ENCODE peak calls at places on chromosomes 1 and 21, in ten cellular contexts. L is GM23338, P is psoas muscle, N is gastrocnemius medialis, Y is omental fat pad, Q is progenitor cell of endocrine pancreas, T is BJ, B is HCT116, X is tibial nerve, V is hepatocyte. K is an unnamed sample.

GRCh38 chr1:236172041-236172579 is 29.8 kb downstream of the GPR137B start:
- DNase-seq in Y (no peak), P (no peak), N (no peak), X (no peak), T (no peak), L (no peak), Q (no peak), B (no peak), V (no peak), K (no peak)

GRCh38 chr1:119674110-119674509 is 26.0 kb upstream of the ZNF697 start:
- DNase-seq in V (no peak), P (no peak), N (no peak), L (peak; percentile 34), Y (no peak), T (no peak), X (no peak), Q (no peak), B (no peak), K (no peak)

GRCh38 chr1:155507960-155508359 is 54.6 kb downstream of the ASH1L start:
- DNase-seq in N (no peak), Q (no peak), Y (no peak), L (no peak), T (no peak), X (no peak), V (no peak), B (no peak), P (no peak), K (no peak)

GRCh38 chr1:175877939-175878730 is 134.7 kb upstream of the TNR start:
- DNase-seq in Y (no peak), P (no peak), L (no peak), B (no peak), N (no peak), V (peak; percentile 23), T (no peak), Q (no peak), X (no peak), K (no peak)

GRCh38 chr1:53992085-53992874 is 25.7 kb downstream of the LDLRAD1 start:
- DNase-seq in N (no peak), P (no peak), T (no peak), V (peak; percentile 60), B (no peak), Y (no peak), X (no peak), L (peak; percentile 43), Q (no peak), K (no peak)

GRCh38 chr1:109667452-109668122 is at the start of gene GSTM2:
- DNase-seq in X (peak; percentile 88), T (peak; percentile 42), N (peak; percentile 90), L (peak; percentile 96), B (no peak), P (peak; percentile 96), V (peak; percentile 94), Q (peak; percentile 80), Y (peak; percentile 83), K (peak; percentile 83)

GRCh38 chr1:15328785-15329480 is 80.8 kb upstream of the EFHD2 start:
- DNase-seq in P (peak; percentile 68), V (peak; percentile 45), Y (no peak), Q (no peak), T (no peak), N (peak; percentile 49), L (no peak), X (peak; percentile 48), B (no peak), K (no peak)

GRCh38 chr21:46363698-46364097 is 39.7 kb downstream of the PCNT start:
- DNase-seq in Y (no peak), Q (no peak), P (peak; percentile 51), B (no peak), L (no peak), N (no peak), X (no peak), T (no peak), V (no peak), K (no peak)

GRCh38 chr21:34320006-34320405 is 43.8 kb upstream of the KCNE2 start:
- DNase-seq in L (no peak), X (no peak), Y (no peak), P (no peak), N (no peak), B (no peak), Q (no peak), V (no peak), T (no peak), K (no peak)

DNA sequence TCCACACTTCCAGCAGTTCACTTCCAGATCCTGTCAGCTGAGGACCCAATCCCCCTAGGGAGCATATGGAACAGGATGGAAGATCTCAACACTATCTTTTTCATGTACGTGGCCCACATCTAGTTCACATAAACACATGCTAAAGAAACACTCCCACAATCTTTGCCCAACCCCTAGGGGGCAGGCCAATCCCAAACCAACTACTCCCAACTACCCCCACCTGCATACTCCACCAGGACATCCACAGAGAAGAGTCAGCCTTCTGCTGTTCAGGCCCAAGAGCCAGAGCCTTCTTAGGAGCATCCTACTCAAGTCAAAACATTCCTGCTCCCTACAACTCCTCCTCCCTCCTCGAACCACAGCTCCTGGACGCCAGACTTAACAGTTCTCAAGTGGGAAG is 5.6 kb upstream of the SLC5A9 start:
- DNase-seq in V (no peak), N (no peak), L (no peak), T (no peak), B (no peak), Y (no peak), X (no peak), P (peak; percentile 12), Q (no peak), K (no peak)
- TF ChIP-seq CTCF in V (no peak), N (no peak), L (peak; percentile 48), T (no peak), B (peak; percentile 43), Y (no peak), X (no peak), P (no peak), Q (no peak), K (peak; percentile 25)

GRCh38 chr1:67346982-67347381 is 39.3 kb downstream of the IL12RB2 start:
- DNase-seq in L (no peak), V (no peak), Q (no peak), T (no peak), Y (no peak), B (no peak), N (no peak), P (no peak), X (no peak), K (no peak)

GRCh38 chr1:67347688-67348472 is 40.2 kb downstream of the IL12RB2 start:
- DNase-seq in T (peak; percentile 61), B (peak; percentile 54), Y (no peak), X (peak; percentile 52), Q (peak; percentile 12), P (no peak), V (peak; percentile 70), L (peak; percentile 86), N (peak; percentile 67), K (peak; percentile 42)

GRCh38 chr1:67350783-67351182 is 43.1 kb downstream of the IL12RB2 start:
- DNase-seq in Q (no peak), X (no peak), B (no peak), L (no peak), V (no peak), T (no peak), P (no peak), Y (no peak), N (no peak), K (no peak)

GRCh38 chr1:67348586-67349252 is 41.0 kb downstream of the IL12RB2 start:
- DNase-seq in Q (no peak), X (no peak), Y (no peak), T (no peak), B (no peak), V (no peak), P (no peak), L (no peak), N (no peak), K (no peak)
- TF ChIP-seq CTCF in Q (no peak), X (no peak), Y (no peak), T (no peak), B (no peak), V (no peak), P (no peak), L (no peak), N (no peak), K (no peak)

GRCh38 chr21:42835611-42836401 is 43.5 kb downstream of the WDR4 start:
- DNase-seq in L (no peak), P (no peak), B (no peak), Y (no peak), V (no peak), N (no peak), T (no peak), Q (no peak), X (no peak), K (no peak)

GRCh38 chr21:42834730-42835191 is 44.6 kb downstream of the WDR4 start:
- DNase-seq in P (no peak), Y (no peak), N (no peak), X (no peak), Q (no peak), L (no peak), V (no peak), B (no peak), T (no peak), K (no peak)

GRCh38 chr21:42835211-42835610 is 44.1 kb downstream of the WDR4 start:
- DNase-seq in N (no peak), T (no peak), B (no peak), Y (no peak), P (no peak), X (no peak), V (no peak), L (no peak), Q (no peak), K (no peak)

GRCh38 chr21:42833859-42834729 is 45.2 kb downstream of the WDR4 start:
- DNase-seq in Y (no peak), P (no peak), Q (no peak), T (no peak), L (no peak), X (no peak), V (no peak), B (no peak), N (no peak), K (no peak)

GRCh38 chr21:42833439-42833815 is 45.9 kb downstream of the WDR4 start:
- DNase-seq in X (no peak), B (peak; percentile 10), P (no peak), L (peak; percentile 47), T (no peak), V (peak; percentile 55), Y (no peak), N (no peak), Q (no peak), K (peak; percentile 28)
- TF ChIP-seq CTCF in X (no peak), B (peak; percentile 53), P (no peak), L (peak; percentile 38), T (no peak), V (peak; percentile 43), Y (no peak), N (no peak), Q (peak; percentile 49), K (no peak)

GRCh38 chr1:102970496-102971078 is 137.7 kb downstream of the COL11A1 start:
- DNase-seq in Q (no peak), L (peak; percentile 93), V (peak; percentile 87), T (no peak), N (no peak), Y (no peak), P (no peak), B (peak; percentile 51), X (peak; percentile 9), K (peak; percentile 24)
- TF ChIP-seq CTCF in Q (peak; percentile 79), L (peak; percentile 72), V (peak; percentile 67), T (peak; percentile 68), N (peak; percentile 12), Y (no peak), P (no peak), B (peak; percentile 52), X (peak; percentile 10), K (peak; percentile 87)